ENCODE peak calls at places on chromosomes 6 and 20, in five cellular contexts. W is heart right ventricle; L is T-cell; E is fibroblast of the conjunctiva; D is activated CD8-positive, alpha-beta memory T cell treated with anti-CD3 and anti-CD28 coated beads for 24 hours. X is an unnamed sample.

GRCh38 chr6:45502446-45502845 is 124.7 kb upstream of the SUPT3H start:
- DNase-seq in L (no peak), W (no peak), E (no peak), D (no peak), X (no peak)

GRCh38 chr6:3454206-3455016 is 2.4 kb downstream of the SLC22A23 start:
- DNase-seq in E (no peak), W (no peak), D (no peak), L (no peak), X (no peak)

GRCh38 chr20:57244627-57245214 is 21.7 kb downstream of the BMP7 start:
- DNase-seq in E (no peak), L (no peak), D (no peak), W (no peak), X (no peak)

GRCh38 chr6:151179321-151179720 is 60.4 kb upstream of the AKAP12 start:
- DNase-seq in L (no peak), D (no peak), E (peak; percentile 33), W (no peak), X (no peak)

GRCh38 chr6:63510786-63511185 is 61.5 kb upstream of the LOC128125822 start:
- DNase-seq in W (no peak), D (no peak), E (no peak), L (no peak), X (no peak)

GRCh38 chr20:2301164-2301622 is 5.4 kb downstream of the TGM3 start:
- DNase-seq in D (no peak), W (no peak), L (no peak), E (no peak), X (peak; percentile 20)

GRCh38 chr6:63452117-63452516 is 120.2 kb upstream of the LOC128125822 start:
- DNase-seq in L (no peak), W (no peak), D (no peak), E (no peak), X (no peak)

GRCh38 chr20:40698281-40698680 is 9.2 kb upstream of the MAFB start:
- DNase-seq in E (no peak), L (no peak), W (no peak), D (no peak), X (no peak)

GRCh38 chr6:169141706-169142705 is 111.6 kb downstream of the THBS2 start:
- DNase-seq in E (no peak), W (peak; percentile 65), D (no peak), L (no peak), X (peak; percentile 51)

GRCh38 chr20:14622796-14623195 is 285.4 kb upstream of the FLRT3 start:
- DNase-seq in E (peak; percentile 33), L (no peak), D (no peak), W (no peak), X (no peak)

GRCh38 chr20:50200482-50201104 is 10.0 kb downstream of the CEBPB start:
- DNase-seq in W (peak; percentile 51), D (no peak), L (no peak), E (no peak), X (no peak)

GRCh38 chr6:11824986-11825385 is 46.4 kb upstream of the ADTRP start:
- DNase-seq in D (no peak), W (no peak), E (no peak), L (no peak), X (no peak)

GRCh38 chr6:166572370-166573261 is 13.9 kb downstream of the RAMACL start:
- DNase-seq in E (no peak), W (no peak), D (no peak), L (no peak), X (no peak)

GRCh38 chr20:63706852-63707557 is 771 bp downstream of the ARFRP1 start:
- DNase-seq in L (peak; percentile 65), D (peak; percentile 81), E (no peak), W (peak; percentile 38), X (peak; percentile 71)

GRCh38 chr20:46894579-46894958 is at the start of gene EYA2:
- DNase-seq in E (no peak), L (no peak), W (peak; percentile 19), D (no peak), X (peak; percentile 16)

GRCh38 chr6:56649053-56649769 is 6.5 kb upstream of the DST start:
- DNase-seq in E (no peak), L (no peak), D (no peak), W (no peak), X (no peak)

GRCh38 chr6:104527761-104528415 is 331.8 kb downstream of the HACE1 start:
- DNase-seq in E (peak; percentile 41), W (no peak), L (no peak), D (no peak), X (peak; percentile 34)

GRCh38 chr6:136036601-136037000 is 185.1 kb downstream of the PDE7B start:
- DNase-seq in E (no peak), D (no peak), W (no peak), L (no peak), X (no peak)

GRCh38 chr6:90413867-90414266 is 117.2 kb upstream of the BACH2 start:
- DNase-seq in D (peak; percentile 87), W (no peak), E (no peak), L (peak; percentile 69), X (peak; percentile 23)

GRCh38 chr20:63116412-63117106 is 99.4 kb downstream of the YTHDF1 start:
- DNase-seq in W (peak; percentile 25), E (no peak), L (no peak), D (no peak), X (peak; percentile 26)

GRCh38 chr6:161225677-161226004 is 48.2 kb downstream of the AGPAT4 start:
- DNase-seq in W (no peak), D (no peak), E (no peak), L (no peak), X (no peak)

GRCh38 chr20:61859712-61860111 is 206.0 kb downstream of the TAF4 start:
- DNase-seq in E (no peak), L (no peak), W (no peak), D (no peak), X (no peak)

X was measured in head of caudate nucleus.